ENCODE peak calls at places on chromosome 2, in ten cellular contexts. O, Z, P, M, G, I, S, H, Y and F are unnamed samples.

GRCh38 chr2:222859786-222860726 is 780 bp upstream of the ACSL3 start:
- DNase-seq in H (peak; percentile 64), I (peak; percentile 54), Z (peak; percentile 50), G (peak; percentile 67), Y (peak; percentile 56), M (peak; percentile 93), O (peak; percentile 84), P (no peak), S (peak; percentile 51), F (no peak)

GRCh38 chr2:173175222-173175621 is 99.6 kb downstream of the MAP3K20 start:
- DNase-seq in G (no peak), P (no peak), I (no peak), S (no peak), Z (no peak), Y (no peak), M (peak; percentile 72), O (peak; percentile 23), H (no peak), F (no peak)

GRCh38 chr2:225354281-225354774 is 45.2 kb upstream of the NYAP2 start:
- DNase-seq in H (no peak), S (no peak), I (peak; percentile 49), Z (peak; percentile 85), Y (no peak), O (no peak), G (no peak), M (peak; percentile 32), P (no peak), F (no peak)

GRCh38 chr2:46098606-46099005 is 198.6 kb upstream of the EPAS1 start:
- DNase-seq in I (peak; percentile 89), S (no peak), O (peak; percentile 73), P (no peak), H (no peak), G (no peak), Y (no peak), M (peak; percentile 91), Z (peak; percentile 70), F (no peak)

GRCh38 chr2:168798076-168798887 is 4.2 kb upstream of the NOSTRIN start:
- DNase-seq in Y (no peak), H (no peak), Z (no peak), M (no peak), I (no peak), G (no peak), S (peak; percentile 33), O (peak; percentile 39), P (peak; percentile 80), F (no peak)

GRCh38 chr2:238305092-238305862 is 15.0 kb upstream of the TRAF3IP1 start:
- DNase-seq in P (no peak), O (no peak), H (no peak), Z (no peak), I (no peak), S (no peak), M (no peak), Y (no peak), G (peak; percentile 46), F (no peak)

GRCh38 chr2:45170191-45170975 is 161.1 kb upstream of the SIX2 start:
- DNase-seq in Y (no peak), H (no peak), O (no peak), P (no peak), Z (no peak), G (no peak), M (peak; percentile 39), I (no peak), S (no peak), F (no peak)

GRCh38 chr2:222518570-222519381 is 94.4 kb downstream of the SGPP2 start:
- DNase-seq in G (no peak), O (peak; percentile 89), S (no peak), H (peak; percentile 69), M (peak; percentile 61), Y (no peak), I (peak; percentile 91), Z (no peak), P (no peak), F (no peak)

GRCh38 chr2:118860506-118860905 is 13.1 kb upstream of the EN1 start:
- DNase-seq in G (peak; percentile 57), S (no peak), Y (no peak), H (no peak), O (no peak), M (no peak), Z (no peak), P (no peak), I (no peak), F (no peak)

GRCh38 chr2:156182132-156182531 is 150.4 kb downstream of the NR4A2 start:
- DNase-seq in P (no peak), O (no peak), Z (no peak), Y (no peak), I (no peak), G (no peak), S (no peak), H (peak; percentile 35), M (no peak), F (no peak)

DNA sequence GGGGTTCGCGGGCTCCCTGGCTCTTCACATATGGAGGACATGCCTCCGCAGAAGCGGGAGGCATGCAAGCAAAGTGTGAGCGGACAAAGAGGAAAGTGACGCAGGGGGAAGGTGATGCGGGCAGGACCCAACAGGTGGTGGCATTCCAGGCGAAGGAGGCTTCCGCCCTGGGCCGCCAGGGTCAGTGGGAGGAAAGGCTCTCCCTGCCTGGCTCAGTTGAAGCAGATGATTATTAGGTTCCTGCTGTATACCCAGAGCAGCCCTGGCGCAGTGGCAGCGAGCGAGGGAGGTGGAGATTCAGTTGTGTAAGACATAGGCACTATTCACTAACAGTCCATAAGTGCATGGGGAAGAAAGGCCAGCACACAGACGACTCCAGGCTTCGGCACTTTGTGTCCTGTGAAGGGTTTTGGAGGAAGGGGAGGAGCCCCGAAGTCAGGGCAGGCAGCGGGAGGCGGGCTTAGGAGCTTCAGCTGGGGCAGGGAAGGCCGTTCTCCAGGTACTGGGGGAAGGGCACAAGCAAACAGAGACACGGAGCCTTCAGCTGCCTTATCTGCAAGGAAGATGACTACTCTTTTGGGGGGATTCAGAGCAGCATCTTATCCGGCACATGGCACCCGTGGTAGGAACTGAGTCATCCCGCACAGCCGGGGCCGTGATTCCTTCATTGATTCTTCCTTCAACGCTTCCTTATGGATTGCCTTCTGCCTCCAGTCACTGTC is 89.8 kb downstream of the TGOLN2 start:
- DNase-seq in Y (no peak), Z (no peak), H (no peak), G (no peak), P (no peak), M (no peak), S (no peak), O (no peak), I (no peak), F (no peak)
- H3K4me3 ChIP-seq in Y (no peak overlapping the region), Z (no peak overlapping the region), H (no peak overlapping the region), G (no peak overlapping the region), P (no peak overlapping the region), M (no peak overlapping the region), S (no peak overlapping the region), O (no peak overlapping the region), I (no peak overlapping the region), F (no peak overlapping the region)

GRCh38 chr2:150762571-150762970 is 275.1 kb upstream of the RND3 start:
- DNase-seq in Y (no peak), O (no peak), P (no peak), I (no peak), H (no peak), Z (no peak), G (no peak), M (no peak), S (no peak), F (no peak)

GRCh38 chr2:150759531-150759930 is 272.1 kb upstream of the RND3 start:
- DNase-seq in G (no peak), H (no peak), M (no peak), Z (no peak), P (no peak), Y (no peak), S (no peak), O (no peak), I (no peak), F (no peak)
- TF ChIP-seq CTCF in G (no peak), H (no peak), M (no peak), Z (no peak), P (no peak), Y (no peak), S (no peak), O (no peak), I (no peak), F (no peak)

GRCh38 chr2:127024769-127025356 is 82.1 kb downstream of the BIN1 start:
- DNase-seq in O (peak; percentile 55), M (no peak), G (peak; percentile 72), I (no peak), S (no peak), Z (no peak), P (no peak), H (peak; percentile 52), Y (no peak), F (no peak)

GRCh38 chr2:127027715-127028114 is 79.2 kb downstream of the BIN1 start:
- DNase-seq in O (no peak), M (no peak), S (no peak), I (no peak), G (no peak), P (no peak), Y (no peak), H (no peak), Z (no peak), F (no peak)

GRCh38 chr2:127023504-127023903 is 83.5 kb downstream of the BIN1 start:
- DNase-seq in H (no peak), Z (no peak), M (no peak), G (no peak), I (no peak), S (no peak), P (no peak), O (no peak), Y (no peak), F (no peak)

GRCh38 chr2:127022817-127023216 is 84.1 kb downstream of the BIN1 start:
- DNase-seq in G (no peak), Y (no peak), Z (no peak), S (no peak), I (no peak), M (no peak), P (peak; percentile 31), O (no peak), H (no peak), F (no peak)

DNA sequence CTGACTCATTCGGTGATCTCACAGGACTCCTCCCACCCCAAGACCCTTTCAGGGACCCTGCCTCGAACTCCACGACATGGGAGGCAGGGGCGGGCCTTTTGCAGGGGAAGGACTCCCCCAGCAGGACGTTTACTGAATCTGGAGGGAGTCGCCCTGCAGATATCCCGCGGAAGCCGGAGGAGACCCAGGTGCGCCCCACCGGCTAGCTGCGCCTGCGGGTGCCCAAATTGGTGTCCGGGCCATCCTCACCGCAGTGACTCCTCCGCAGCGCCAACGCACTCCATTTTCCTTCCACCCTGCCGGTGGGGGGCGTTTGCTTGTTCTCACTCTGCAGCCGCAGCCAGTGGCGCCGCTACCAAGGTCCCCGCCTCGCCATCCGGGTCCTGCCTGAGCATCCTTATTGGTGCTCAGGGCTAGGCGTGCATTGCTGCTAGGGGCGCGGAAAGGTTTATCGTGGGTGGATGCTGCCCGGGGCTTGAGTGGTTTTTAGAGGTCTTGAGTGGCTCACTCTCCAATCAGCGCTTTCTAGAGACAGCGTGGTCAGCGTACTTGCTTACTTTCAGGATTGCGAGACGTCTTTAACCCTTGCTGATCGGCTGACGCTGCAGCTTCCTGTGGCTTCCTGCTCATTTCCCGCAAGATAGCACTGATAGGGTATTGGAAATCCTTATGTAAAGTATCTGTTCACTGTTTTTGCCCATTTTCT is 81.4 kb downstream of the BIN1 start:
- DNase-seq in G (peak; percentile 91), O (peak; percentile 94), M (peak; percentile 81), Z (peak; percentile 81), H (peak; percentile 85), S (peak; percentile 63), I (peak; percentile 56), P (peak; percentile 20), Y (peak; percentile 48), F (peak; percentile 72)
- H3K4me3 ChIP-seq in G (peak overlapping the region; percentile 43), O (peak overlapping the region; percentile 38), M (peak overlapping the region; percentile 57), Z (peak overlapping the region; percentile 53), H (peak overlapping the region; percentile 15), S (peak overlapping the region; percentile 61), I (peak overlapping the region; percentile 63), P (no peak overlapping the region), Y (peak overlapping the region; percentile 43), F (peak overlapping the region; percentile 47)

GRCh38 chr2:121479882-121480522 is 50.7 kb upstream of the RNU4ATAC start:
- DNase-seq in Z (no peak), M (no peak), P (peak; percentile 17), G (no peak), Y (no peak), H (peak; percentile 77), I (peak; percentile 86), S (no peak), O (peak; percentile 43), F (no peak)
- TF ChIP-seq CTCF in Z (no peak), M (peak; percentile 9), P (peak; percentile 41), G (no peak), Y (peak; percentile 16), H (peak; percentile 47), I (peak; percentile 30), S (no peak), O (peak; percentile 30), F (no peak)